ENCODE peak calls at places on chromosomes 3 and 15, in seven cellular contexts. L, C, G, S, P, O and I are unnamed samples.

GRCh38 chr15:58698887-58699641 is 50.4 kb downstream of the ADAM10 start:
- DNase-seq in G (no peak), C (no peak), L (no peak), O (no peak), P (no peak), S (no peak), I (no peak)

GRCh38 chr15:33987444-33987843 is 19.1 kb downstream of the CHRM5 start:
- DNase-seq in C (no peak), S (no peak), L (no peak), G (no peak), O (no peak), P (no peak), I (no peak)

GRCh38 chr15:93488157-93488803 is 399.3 kb upstream of the RGMA start:
- DNase-seq in O (no peak), G (no peak), S (peak), C (no peak), P (no peak), L (no peak), I (no peak)

GRCh38 chr3:197482001-197482400 is 73.8 kb downstream of the BDH1 start:
- DNase-seq in G (no peak), C (no peak), P (no peak), L (no peak), O (no peak), S (no peak), I (no peak)

GRCh38 chr3:129230311-129231019 is 18.9 kb upstream of the COPG1 start:
- DNase-seq in O (no peak), L (no peak), S (no peak), P (no peak), C (peak), G (peak), I (no peak)

GRCh38 chr3:55485208-55485791 is 1.8 kb downstream of the WNT5A start:
- DNase-seq in G (peak), S (peak), L (peak), P (peak), O (peak), C (peak), I (peak)

GRCh38 chr3:123582315-123582714 is 2.5 kb downstream of the HACD2 start:
- DNase-seq in G (no peak), L (no peak), S (no peak), O (no peak), C (no peak), P (no peak), I (no peak)

GRCh38 chr15:31273258-31273941 is 53.2 kb upstream of the KLF13 start:
- DNase-seq in G (no peak), L (no peak), O (peak), P (no peak), C (no peak), S (peak), I (no peak)

GRCh38 chr15:22968356-22968755 is 11.8 kb downstream of the CYFIP1 start:
- DNase-seq in C (no peak), P (no peak), O (no peak), G (no peak), S (no peak), L (no peak), I (no peak)

GRCh38 chr3:159877924-159878323 is 110.7 kb upstream of the IL12A start:
- DNase-seq in G (no peak), C (no peak), S (no peak), O (no peak), P (no peak), L (no peak), I (no peak)

GRCh38 chr3:176431986-176432385 is 765.3 kb downstream of the TBL1XR1 start:
- DNase-seq in P (no peak), G (no peak), O (no peak), S (no peak), L (no peak), C (no peak), I (no peak)

GRCh38 chr15:91338763-91339162 is 238.7 kb downstream of the SV2B start:
- DNase-seq in P (no peak), O (peak), L (no peak), C (no peak), G (no peak), S (no peak), I (no peak)

GRCh38 chr3:152729906-152730305 is 105.0 kb upstream of the P2RY1 start:
- DNase-seq in G (no peak), S (no peak), L (no peak), C (no peak), O (no peak), P (no peak), I (no peak)

GRCh38 chr15:55434989-55435825 is 26.9 kb downstream of the PIERCE2 start:
- DNase-seq in P (no peak), L (peak), S (peak), O (peak), C (peak), G (peak), I (no peak)

GRCh38 chr3:14231998-14232501 is 53.4 kb downstream of the LSM3 start:
- DNase-seq in O (no peak), C (no peak), S (no peak), G (no peak), P (no peak), L (no peak), I (no peak)

GRCh38 chr3:99394831-99395733 is 243.3 kb upstream of the COL8A1 start:
- DNase-seq in L (no peak), C (no peak), S (no peak), G (no peak), P (no peak), O (no peak), I (no peak)

GRCh38 chr3:138593488-138594149 is 441 bp downstream of the CEP70 start:
- DNase-seq in G (no peak), L (no peak), C (peak), O (no peak), P (no peak), S (no peak), I (no peak)

GRCh38 chr3:169980055-169980454 is 13.4 kb downstream of the SEC62 start:
- DNase-seq in G (no peak), C (peak), S (no peak), L (no peak), O (no peak), P (no peak), I (no peak)

GRCh38 chr3:160473978-160474377 is 24.4 kb upstream of the TRIM59 start:
- DNase-seq in O (no peak), S (peak), G (no peak), P (no peak), C (no peak), L (no peak), I (no peak)

GRCh38 chr3:59938857-59939256 is 889.0 kb upstream of the CFAP20DC start:
- DNase-seq in C (no peak), G (no peak), O (no peak), P (no peak), S (no peak), L (no peak), I (no peak)

GRCh38 chr3:160841455-160841854 is 85.4 kb downstream of the PPM1L start:
- DNase-seq in C (no peak), S (no peak), O (no peak), L (no peak), P (no peak), G (no peak), I (no peak)

GRCh38 chr3:127193341-127193740 is 410 bp downstream of the PRR23E start:
- DNase-seq in S (peak), L (no peak), G (no peak), P (no peak), C (no peak), O (no peak), I (no peak)

GRCh38 chr3:72036899-72037298 is 252.0 kb upstream of the PROK2 start:
- DNase-seq in S (no peak), P (no peak), L (no peak), O (no peak), G (no peak), C (no peak), I (no peak)

GRCh38 chr3:178507507-178508442 is 28.5 kb upstream of the KCNMB2 start:
- DNase-seq in S (no peak), G (no peak), P (no peak), O (no peak), C (peak), L (no peak), I (no peak)

GRCh38 chr3:172824229-172824628 is 73.7 kb downstream of the ECT2 start:
- DNase-seq in G (no peak), C (no peak), S (no peak), O (no peak), L (no peak), P (no peak), I (no peak)

GRCh38 chr3:138434875-138435772 is 708 bp downstream of the ESYT3 start:
- DNase-seq in C (no peak), O (peak), L (peak), S (peak), G (no peak), P (no peak), I (no peak)

GRCh38 chr3:184377374-184377773 is 633 bp downstream of the THPO start:
- DNase-seq in C (peak), L (no peak), G (no peak), S (no peak), O (no peak), P (no peak), I (no peak)

GRCh38 chr15:77002954-77003912 is 8.3 kb downstream of the PSTPIP1 start:
- DNase-seq in G (no peak), O (no peak), P (peak), S (no peak), L (no peak), C (no peak), I (no peak)

GRCh38 chr15:58330836-58331561 is 100.8 kb upstream of the LIPC start:
- DNase-seq in S (no peak), C (peak), L (no peak), O (no peak), P (no peak), G (no peak), I (no peak)

GRCh38 chr3:198043149-198043548 is 83.1 kb downstream of the LMLN start:
- DNase-seq in L (no peak), S (no peak), P (no peak), O (no peak), C (no peak), G (no peak), I (no peak)

GRCh38 chr15:90414408-90415028 is 26.5 kb downstream of the IQGAP1 start:
- DNase-seq in P (no peak), L (no peak), C (no peak), G (no peak), O (no peak), S (no peak), I (no peak)

GRCh38 chr3:28577941-28578340 is 229.3 kb upstream of the AZI2 start:
- DNase-seq in L (no peak), C (no peak), G (no peak), S (no peak), O (no peak), P (no peak), I (no peak)

GRCh38 chr15:48975713-48976419 is 12.1 kb upstream of the SHC4 start:
- DNase-seq in L (peak), O (peak), C (peak), G (peak), S (peak), P (no peak), I (peak)

GRCh38 chr3:112090899-112091586 is 4.9 kb downstream of the C3orf52 start:
- DNase-seq in O (no peak), L (no peak), G (no peak), S (no peak), C (no peak), P (no peak), I (no peak)

GRCh38 chr3:192795021-192795420 is 67.7 kb upstream of the FGF12 start:
- DNase-seq in O (no peak), L (no peak), S (no peak), G (no peak), C (no peak), P (no peak), I (no peak)

DNA sequence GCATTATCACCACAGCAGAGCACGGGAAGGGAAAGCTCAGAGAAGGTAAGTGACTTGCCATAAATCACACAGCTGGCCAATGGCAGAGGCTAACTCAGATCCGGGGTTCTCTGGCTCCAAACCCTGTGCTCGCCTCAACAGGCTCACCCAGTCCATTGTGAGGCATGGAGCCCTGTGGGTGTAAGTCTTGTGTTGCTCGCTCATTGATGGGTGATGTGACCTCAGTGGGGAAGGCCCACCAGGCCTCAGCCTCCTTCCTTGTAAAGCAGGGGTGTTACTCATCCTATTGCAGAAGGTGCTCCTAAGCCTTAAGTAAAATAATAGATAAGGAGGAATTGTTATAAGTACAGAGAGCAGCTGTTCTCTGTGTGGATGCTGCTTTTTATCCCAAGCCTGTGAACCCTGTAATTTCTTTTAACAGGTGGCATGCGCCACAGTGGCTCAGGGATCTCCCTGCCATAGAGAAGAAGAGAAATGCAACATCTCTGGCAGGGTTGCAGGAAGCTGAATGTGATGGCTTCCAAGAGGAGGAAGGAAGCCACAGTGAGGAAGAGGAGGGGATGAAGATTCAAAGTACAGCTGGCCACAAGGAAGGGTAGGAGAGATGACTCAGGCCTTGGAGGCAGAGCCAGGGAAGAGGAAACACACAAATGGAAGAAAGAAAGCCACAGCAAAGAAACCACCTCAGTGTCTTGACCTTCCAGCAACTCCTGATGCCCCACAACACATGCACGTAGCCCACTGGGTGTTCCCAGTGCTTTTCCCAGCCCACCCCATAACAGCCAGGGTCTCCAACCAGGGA is 30.8 kb upstream of the SPSB4 start:
- DNase-seq in C (no peak), L (no peak), S (no peak), P (no peak), G (no peak), O (no peak), I (no peak)
- TF ChIP-seq POLR2AphosphoS5 in C (no peak), L (no peak), S (no peak), P (no peak), G (no peak), O (no peak), I (no peak)

DNA sequence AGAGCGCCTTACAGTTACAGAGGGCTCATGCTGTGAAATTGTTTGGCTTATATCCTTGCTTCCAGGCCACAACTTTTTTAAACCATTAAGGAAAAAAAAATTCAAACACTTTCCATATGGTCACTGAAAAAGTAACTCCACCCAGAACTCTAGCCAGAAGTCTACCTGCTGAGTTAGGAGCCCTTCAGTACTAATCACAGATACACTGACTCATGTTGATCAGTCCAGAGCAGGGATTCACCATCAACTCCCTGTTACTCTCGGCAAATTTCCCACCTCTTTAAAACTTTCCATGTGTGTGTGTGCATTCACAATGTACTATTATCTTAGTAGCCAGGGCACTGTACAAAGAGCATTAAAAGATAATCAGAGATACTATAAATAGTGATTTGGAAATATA is 372.8 kb downstream of the MAGI1 start:
- DNase-seq in L (no peak), C (no peak), P (no peak), G (no peak), O (no peak), S (no peak), I (no peak)
- TF ChIP-seq TAF1 in L (no peak), C (no peak), P (no peak), G (no peak), O (no peak), S (no peak), I (no peak)

DNA sequence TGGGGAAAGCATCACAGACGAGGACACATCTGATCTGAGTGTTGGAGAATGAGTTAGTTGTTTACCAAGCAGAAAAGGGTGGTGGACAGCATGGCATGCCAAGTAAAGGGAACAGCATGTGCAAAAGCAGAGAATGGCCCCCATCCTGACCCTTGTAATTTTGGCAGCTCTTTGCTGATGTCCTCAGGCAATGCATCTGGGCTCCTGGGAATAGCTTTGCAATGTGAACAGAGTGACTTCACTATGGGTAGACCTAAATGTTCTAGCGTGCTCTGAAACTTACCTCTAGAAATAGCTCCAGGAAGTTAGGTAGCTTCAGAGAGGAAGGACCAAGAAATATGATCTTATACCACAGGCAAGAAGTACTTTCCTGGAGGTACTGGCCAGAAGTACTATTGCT is 263.4 kb downstream of the LPP start:
- DNase-seq in S (no peak), C (no peak), G (no peak), O (no peak), P (no peak), L (no peak), I (no peak)
- TF ChIP-seq POLR2AphosphoS5 in S (no peak), C (no peak), G (no peak), O (no peak), P (no peak), L (no peak), I (no peak)

DNA sequence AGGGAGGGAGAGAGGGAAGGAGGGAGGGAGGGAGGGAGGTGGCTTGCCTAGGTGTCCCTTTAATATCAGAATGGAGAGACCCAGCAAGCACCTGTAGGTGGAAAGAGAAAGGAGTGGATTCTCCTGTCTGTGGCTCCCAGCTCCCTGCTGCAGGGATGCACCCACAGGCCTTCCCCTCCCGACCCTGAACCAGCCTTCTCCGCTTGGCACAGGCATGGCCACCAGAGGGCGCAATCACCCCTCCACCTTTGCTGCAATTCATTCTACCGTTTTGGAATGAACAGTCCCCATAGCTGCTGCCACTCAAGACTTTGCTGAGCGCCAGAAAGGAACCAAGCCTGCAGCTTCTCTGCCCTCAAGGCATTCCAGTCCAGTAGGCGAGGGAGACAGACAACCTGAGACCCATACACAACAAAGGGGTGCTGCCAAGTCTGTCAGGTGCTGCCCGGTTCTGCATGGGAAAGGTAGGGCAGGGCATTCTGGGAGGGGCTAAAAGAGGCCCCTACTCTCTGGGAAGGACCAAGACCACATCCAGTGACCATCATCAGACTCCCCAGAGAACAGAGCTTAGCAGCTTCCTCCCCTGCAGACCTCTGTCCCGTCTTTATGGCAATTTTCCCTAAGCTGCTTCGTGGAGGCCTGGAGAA is 4.9 kb downstream of the TLR9 start:
- DNase-seq in P (no peak), G (peak), S (peak), L (peak), O (peak), C (peak), I (peak)
- TF ChIP-seq TAF1 in P (no peak), G (no peak), S (no peak), L (no peak), O (no peak), C (no peak), I (no peak)

GRCh38 chr15:72155635-72156616 is 37.7 kb downstream of the SENP8 start:
- DNase-seq in O (peak), P (peak), S (peak), L (peak), C (peak), G (peak), I (peak)

GRCh38 chr15:72154316-72154715 is 36.1 kb downstream of the SENP8 start:
- DNase-seq in G (no peak), L (no peak), P (no peak), C (no peak), S (no peak), O (peak), I (no peak)

GRCh38 chr15:72153269-72153668 is 35.1 kb downstream of the SENP8 start:
- DNase-seq in L (no peak), P (no peak), G (no peak), S (no peak), C (no peak), O (peak), I (no peak)

GRCh38 chr15:72156928-72157327 is 38.7 kb downstream of the SENP8 start:
- DNase-seq in S (no peak), G (no peak), P (no peak), L (no peak), C (no peak), O (no peak), I (no peak)

DNA sequence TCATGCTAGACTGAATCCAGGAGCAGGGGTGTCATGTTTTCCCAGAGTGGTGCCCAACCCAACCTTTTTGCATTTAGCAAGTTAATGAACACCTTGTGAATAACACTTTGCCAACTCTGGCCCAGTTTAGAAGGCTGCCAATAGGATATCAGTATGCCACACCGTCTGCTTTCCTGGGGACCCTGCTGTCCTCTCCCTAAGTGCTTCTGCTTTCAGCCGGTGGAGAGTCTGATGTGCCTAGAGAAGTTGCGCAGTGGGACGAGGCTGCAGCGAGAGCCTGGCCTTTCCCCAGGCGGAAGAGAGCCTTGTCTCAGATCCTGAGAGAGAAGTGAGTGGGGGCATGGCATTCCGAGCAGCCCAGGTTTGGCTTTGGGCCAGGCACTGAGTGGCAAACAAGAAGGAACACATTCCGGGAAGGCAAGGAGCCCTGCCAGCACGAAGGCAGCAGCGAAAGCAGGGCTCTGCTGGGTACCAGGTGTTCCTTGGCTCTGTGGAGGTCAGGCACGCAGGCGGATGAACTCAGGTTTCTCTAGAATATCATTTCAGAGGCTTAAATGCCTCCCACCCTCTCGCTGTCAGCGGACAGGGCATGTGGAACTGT is 36.9 kb downstream of the SENP8 start:
- DNase-seq in S (peak), C (no peak), G (no peak), P (no peak), L (no peak), O (peak), I (no peak)
- TF ChIP-seq POLR2AphosphoS5 in S (no peak), C (no peak), G (no peak), P (no peak), L (no peak), O (no peak), I (no peak)

GRCh38 chr3:106611841-106612240 is 743.0 kb upstream of the CBLB start:
- DNase-seq in S (no peak), O (no peak), L (no peak), C (no peak), G (no peak), P (no peak), I (no peak)
- TF ChIP-seq TAF1 in S (no peak), O (no peak), L (no peak), C (no peak), G (no peak), P (no peak), I (no peak)

GRCh38 chr15:81097893-81098280 is 36.2 kb upstream of the CFAP161 start:
- DNase-seq in C (no peak), G (no peak), L (no peak), S (no peak), O (peak), P (no peak), I (no peak)
- TF ChIP-seq POLR2AphosphoS5 in C (no peak), G (no peak), L (no peak), S (no peak), O (no peak), P (no peak), I (no peak)